ENCODE peak calls at places on chromosomes 7 and 10, in nine cellular contexts. One of them, this sample, is unnamed.

GRCh38 chr7:129707910-129708490 is 96.5 kb downstream of the NRF1 start:
- DNase-seq in endothelial cell of umbilical vein: no peak
- DNase-seq in OCI-LY7: no peak
- DNase-seq in gastrocnemius medialis: no peak
- DNase-seq in cardiac muscle cell: no peak
- DNase-seq in adrenal gland: no peak
- DNase-seq in IMR-90: no peak
- DNase-seq in heart right ventricle: no peak
- DNase-seq in H9: no peak
- DNase-seq in this sample: no peak

GRCh38 chr10:13788701-13789447 is 202.1 kb downstream of the PRPF18 start:
- DNase-seq in adrenal gland: no peak
- DNase-seq in heart right ventricle: peak; percentile 52
- DNase-seq in H9: no peak
- DNase-seq in endothelial cell of umbilical vein: peak; percentile 51
- DNase-seq in OCI-LY7: peak; percentile 19
- DNase-seq in cardiac muscle cell: peak; percentile 70
- DNase-seq in gastrocnemius medialis: peak; percentile 10
- DNase-seq in IMR-90: peak; percentile 68
- DNase-seq in this sample: peak; percentile 44

GRCh38 chr7:150405584-150406310 is 26.6 kb downstream of the ZNF775 start:
- DNase-seq in adrenal gland: peak; percentile 49
- DNase-seq in gastrocnemius medialis: no peak
- DNase-seq in cardiac muscle cell: no peak
- DNase-seq in IMR-90: peak; percentile 27
- DNase-seq in OCI-LY7: peak; percentile 64
- DNase-seq in heart right ventricle: no peak
- DNase-seq in endothelial cell of umbilical vein: no peak
- DNase-seq in H9: peak; percentile 64
- DNase-seq in this sample: no peak

GRCh38 chr7:25069900-25070443 is 55.1 kb downstream of the CYCS start:
- DNase-seq in adrenal gland: peak; percentile 34
- DNase-seq in OCI-LY7: peak; percentile 85
- DNase-seq in endothelial cell of umbilical vein: peak; percentile 70
- DNase-seq in heart right ventricle: peak; percentile 47
- DNase-seq in cardiac muscle cell: peak; percentile 88
- DNase-seq in gastrocnemius medialis: peak; percentile 14
- DNase-seq in IMR-90: peak; percentile 88
- DNase-seq in H9: peak; percentile 59
- DNase-seq in this sample: peak; percentile 51

GRCh38 chr7:27129729-27130539 is 623 bp downstream of the HOXA4 start:
- DNase-seq in IMR-90: no peak
- DNase-seq in H9: no peak
- DNase-seq in gastrocnemius medialis: peak; percentile 26
- DNase-seq in heart right ventricle: no peak
- DNase-seq in cardiac muscle cell: no peak
- DNase-seq in OCI-LY7: no peak
- DNase-seq in endothelial cell of umbilical vein: peak; percentile 36
- DNase-seq in adrenal gland: peak; percentile 62
- DNase-seq in this sample: peak; percentile 67

GRCh38 chr7:128938524-128939074 is 872 bp downstream of the IRF5 start:
- DNase-seq in heart right ventricle: no peak
- DNase-seq in H9: no peak
- DNase-seq in IMR-90: no peak
- DNase-seq in gastrocnemius medialis: no peak
- DNase-seq in OCI-LY7: no peak
- DNase-seq in cardiac muscle cell: no peak
- DNase-seq in adrenal gland: no peak
- DNase-seq in endothelial cell of umbilical vein: no peak
- DNase-seq in this sample: no peak

GRCh38 chr10:23396695-23397094 is 42.2 kb upstream of the OTUD1 start:
- DNase-seq in IMR-90: no peak
- DNase-seq in OCI-LY7: no peak
- DNase-seq in heart right ventricle: no peak
- DNase-seq in cardiac muscle cell: no peak
- DNase-seq in H9: no peak
- DNase-seq in gastrocnemius medialis: no peak
- DNase-seq in endothelial cell of umbilical vein: no peak
- DNase-seq in adrenal gland: no peak
- DNase-seq in this sample: no peak

GRCh38 chr10:22606164-22606614 is 108.2 kb downstream of the PIP4K2A start:
- DNase-seq in cardiac muscle cell: peak; percentile 39
- DNase-seq in H9: no peak
- DNase-seq in adrenal gland: no peak
- DNase-seq in gastrocnemius medialis: no peak
- DNase-seq in IMR-90: peak; percentile 59
- DNase-seq in heart right ventricle: no peak
- DNase-seq in endothelial cell of umbilical vein: peak; percentile 14
- DNase-seq in OCI-LY7: peak; percentile 86
- DNase-seq in this sample: no peak

GRCh38 chr10:35307297-35307696 is 29.0 kb upstream of the CCNY start:
- DNase-seq in endothelial cell of umbilical vein: no peak
- DNase-seq in H9: no peak
- DNase-seq in gastrocnemius medialis: no peak
- DNase-seq in heart right ventricle: no peak
- DNase-seq in IMR-90: peak; percentile 61
- DNase-seq in adrenal gland: no peak
- DNase-seq in OCI-LY7: no peak
- DNase-seq in cardiac muscle cell: peak; percentile 15
- DNase-seq in this sample: no peak

GRCh38 chr10:43249962-43250624 is 16.8 kb downstream of the RASGEF1A start:
- DNase-seq in adrenal gland: peak; percentile 9
- DNase-seq in endothelial cell of umbilical vein: no peak
- DNase-seq in cardiac muscle cell: no peak
- DNase-seq in heart right ventricle: peak; percentile 2
- DNase-seq in gastrocnemius medialis: no peak
- DNase-seq in H9: peak; percentile 49
- DNase-seq in OCI-LY7: no peak
- DNase-seq in IMR-90: no peak
- DNase-seq in this sample: peak; percentile 1

GRCh38 chr10:96708456-96708855 is 11.9 kb downstream of the PIK3AP1 start:
- DNase-seq in gastrocnemius medialis: no peak
- DNase-seq in adrenal gland: no peak
- DNase-seq in OCI-LY7: peak; percentile 44
- DNase-seq in IMR-90: no peak
- DNase-seq in heart right ventricle: no peak
- DNase-seq in cardiac muscle cell: no peak
- DNase-seq in H9: no peak
- DNase-seq in endothelial cell of umbilical vein: no peak
- DNase-seq in this sample: no peak

GRCh38 chr10:96709525-96709924 is 10.8 kb downstream of the PIK3AP1 start:
- DNase-seq in adrenal gland: no peak
- DNase-seq in heart right ventricle: no peak
- DNase-seq in H9: no peak
- DNase-seq in OCI-LY7: no peak
- DNase-seq in cardiac muscle cell: no peak
- DNase-seq in gastrocnemius medialis: no peak
- DNase-seq in IMR-90: no peak
- DNase-seq in endothelial cell of umbilical vein: no peak
- DNase-seq in this sample: no peak

GRCh38 chr10:96703358-96703757 is 17.0 kb downstream of the PIK3AP1 start:
- DNase-seq in adrenal gland: no peak
- DNase-seq in OCI-LY7: peak; percentile 64
- DNase-seq in IMR-90: no peak
- DNase-seq in heart right ventricle: no peak
- DNase-seq in cardiac muscle cell: no peak
- DNase-seq in H9: no peak
- DNase-seq in gastrocnemius medialis: no peak
- DNase-seq in endothelial cell of umbilical vein: no peak
- DNase-seq in this sample: no peak

GRCh38 chr10:96705134-96705533 is 15.2 kb downstream of the PIK3AP1 start:
- DNase-seq in OCI-LY7: no peak
- DNase-seq in adrenal gland: no peak
- DNase-seq in heart right ventricle: no peak
- DNase-seq in IMR-90: no peak
- DNase-seq in gastrocnemius medialis: no peak
- DNase-seq in H9: no peak
- DNase-seq in endothelial cell of umbilical vein: no peak
- DNase-seq in cardiac muscle cell: no peak
- DNase-seq in this sample: no peak

DNA sequence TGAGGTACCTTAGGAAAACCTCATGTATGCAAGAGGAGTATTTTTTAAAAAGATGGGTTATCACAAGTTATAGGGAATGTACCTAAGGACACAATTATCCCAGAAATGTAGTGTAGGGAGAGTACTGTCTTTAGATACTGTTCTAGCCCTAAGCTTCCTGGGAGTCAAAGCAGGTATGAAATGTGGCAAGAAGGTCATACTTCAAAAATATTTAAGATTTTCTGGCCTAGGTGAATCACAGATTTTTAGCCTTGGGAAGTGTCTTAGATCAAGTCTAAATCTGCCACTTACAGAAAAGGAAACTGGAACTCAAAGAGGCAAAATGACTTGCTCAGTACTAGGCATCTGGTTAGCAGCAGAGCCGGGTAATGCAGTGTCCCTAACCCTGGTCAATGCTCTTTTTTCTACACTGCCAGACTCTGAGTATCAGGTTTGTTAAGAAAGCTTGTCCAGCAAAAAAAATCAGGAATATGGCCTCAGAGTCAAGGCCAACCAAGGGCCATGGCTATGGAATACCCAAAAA is 13.9 kb downstream of the PIK3AP1 start:
- DNase-seq in cardiac muscle cell: no peak
- DNase-seq in adrenal gland: no peak
- DNase-seq in OCI-LY7: no peak
- DNase-seq in gastrocnemius medialis: no peak
- DNase-seq in H9: no peak
- DNase-seq in endothelial cell of umbilical vein: no peak
- DNase-seq in heart right ventricle: no peak
- DNase-seq in IMR-90: no peak
- DNase-seq in this sample: no peak
- H3K4me1 ChIP-seq in cardiac muscle cell: no peaks in the 10 kb centered on the region
- H3K4me1 ChIP-seq in adrenal gland: no peaks in the 10 kb centered on the region
- H3K4me1 ChIP-seq in OCI-LY7: peaks cover 88% of the 10 kb centered on the region
- H3K4me1 ChIP-seq in gastrocnemius medialis: no peaks in the 10 kb centered on the region
- H3K4me1 ChIP-seq in H9: no peaks in the 10 kb centered on the region
- H3K4me1 ChIP-seq in endothelial cell of umbilical vein: no peaks in the 10 kb centered on the region
- H3K4me1 ChIP-seq in heart right ventricle: peaks cover 74% of the 10 kb centered on the region
- H3K4me1 ChIP-seq in IMR-90: no peaks in the 10 kb centered on the region
- H3K4me1 ChIP-seq in this sample: no peaks in the 10 kb centered on the region

GRCh38 chr10:133249094-133249780 is 11.6 kb downstream of the VENTX start:
- DNase-seq in heart right ventricle: no peak
- DNase-seq in gastrocnemius medialis: no peak
- DNase-seq in endothelial cell of umbilical vein: no peak
- DNase-seq in OCI-LY7: no peak
- DNase-seq in H9: no peak
- DNase-seq in IMR-90: no peak
- DNase-seq in adrenal gland: no peak
- DNase-seq in cardiac muscle cell: no peak
- DNase-seq in this sample: peak; percentile 70

GRCh38 chr10:133253313-133253955 is 15.8 kb downstream of the VENTX start:
- DNase-seq in H9: no peak
- DNase-seq in adrenal gland: no peak
- DNase-seq in heart right ventricle: no peak
- DNase-seq in gastrocnemius medialis: no peak
- DNase-seq in IMR-90: no peak
- DNase-seq in cardiac muscle cell: no peak
- DNase-seq in endothelial cell of umbilical vein: no peak
- DNase-seq in OCI-LY7: no peak
- DNase-seq in this sample: peak; percentile 70

GRCh38 chr10:133252223-133252552 is 14.5 kb downstream of the VENTX start:
- DNase-seq in heart right ventricle: no peak
- DNase-seq in IMR-90: no peak
- DNase-seq in gastrocnemius medialis: no peak
- DNase-seq in OCI-LY7: no peak
- DNase-seq in H9: no peak
- DNase-seq in cardiac muscle cell: no peak
- DNase-seq in endothelial cell of umbilical vein: no peak
- DNase-seq in adrenal gland: no peak
- DNase-seq in this sample: no peak

GRCh38 chr10:133249975-133250754 is 12.5 kb downstream of the VENTX start:
- DNase-seq in IMR-90: no peak
- DNase-seq in heart right ventricle: no peak
- DNase-seq in gastrocnemius medialis: no peak
- DNase-seq in H9: no peak
- DNase-seq in cardiac muscle cell: no peak
- DNase-seq in endothelial cell of umbilical vein: no peak
- DNase-seq in adrenal gland: peak; percentile 86
- DNase-seq in OCI-LY7: no peak
- DNase-seq in this sample: peak; percentile 90

GRCh38 chr10:133251388-133252222 is 13.9 kb downstream of the VENTX start:
- DNase-seq in endothelial cell of umbilical vein: no peak
- DNase-seq in cardiac muscle cell: no peak
- DNase-seq in OCI-LY7: no peak
- DNase-seq in heart right ventricle: no peak
- DNase-seq in gastrocnemius medialis: no peak
- DNase-seq in IMR-90: no peak
- DNase-seq in adrenal gland: peak; percentile 76
- DNase-seq in H9: no peak
- DNase-seq in this sample: peak; percentile 74
- H3K4me1 ChIP-seq in endothelial cell of umbilical vein: no peaks in the 10 kb centered on the region
- H3K4me1 ChIP-seq in cardiac muscle cell: no peaks in the 10 kb centered on the region
- H3K4me1 ChIP-seq in OCI-LY7: no peaks in the 10 kb centered on the region
- H3K4me1 ChIP-seq in heart right ventricle: peaks cover 8% of the 10 kb centered on the region
- H3K4me1 ChIP-seq in gastrocnemius medialis: no peaks in the 10 kb centered on the region
- H3K4me1 ChIP-seq in IMR-90: no peaks in the 10 kb centered on the region
- H3K4me1 ChIP-seq in adrenal gland: peaks cover 53% of the 10 kb centered on the region
- H3K4me1 ChIP-seq in H9: no peaks in the 10 kb centered on the region
- H3K4me1 ChIP-seq in this sample: peaks cover 55% of the 10 kb centered on the region

DNA sequence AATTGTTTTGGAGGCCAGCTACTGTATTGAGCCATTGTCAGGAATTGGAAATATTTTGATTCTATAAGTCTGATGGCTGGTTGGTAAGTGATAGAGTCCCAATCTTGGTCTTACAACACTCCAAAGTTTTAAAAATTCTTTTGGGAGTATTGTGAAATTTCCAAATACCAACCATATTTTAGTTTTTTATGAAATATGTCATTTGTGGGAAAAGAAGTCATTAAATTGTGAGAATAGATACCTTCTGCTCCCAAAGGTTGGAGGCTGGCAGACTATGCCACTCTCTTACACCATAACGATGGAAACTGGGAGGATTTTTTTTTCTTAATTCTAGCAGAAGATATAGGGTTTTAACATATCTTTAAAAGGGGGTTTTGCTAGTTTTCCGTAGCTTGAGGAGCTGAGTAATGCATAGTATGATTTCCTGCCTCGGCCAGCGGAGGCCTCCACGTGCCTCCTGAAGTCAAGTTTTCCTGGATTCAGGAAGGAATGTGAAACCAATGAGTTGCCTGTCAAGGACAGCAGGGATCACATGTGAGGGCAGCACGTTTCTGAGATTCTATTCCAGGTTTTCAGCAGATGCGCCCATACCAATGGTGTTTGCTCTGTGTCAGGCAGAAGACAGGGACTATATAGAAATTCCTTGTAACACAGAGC is 92.2 kb upstream of the LAMB4 start:
- DNase-seq in endothelial cell of umbilical vein: peak; percentile 83
- DNase-seq in gastrocnemius medialis: no peak
- DNase-seq in adrenal gland: no peak
- DNase-seq in H9: peak; percentile 41
- DNase-seq in OCI-LY7: no peak
- DNase-seq in cardiac muscle cell: peak; percentile 79
- DNase-seq in heart right ventricle: no peak
- DNase-seq in IMR-90: peak; percentile 43
- DNase-seq in this sample: no peak
- H3K4me1 ChIP-seq in endothelial cell of umbilical vein: peaks cover 13% of the 10 kb centered on the region
- H3K4me1 ChIP-seq in gastrocnemius medialis: no peaks in the 10 kb centered on the region
- H3K4me1 ChIP-seq in adrenal gland: peaks cover 6% of the 10 kb centered on the region
- H3K4me1 ChIP-seq in H9: no peaks in the 10 kb centered on the region
- H3K4me1 ChIP-seq in OCI-LY7: no peaks in the 10 kb centered on the region
- H3K4me1 ChIP-seq in cardiac muscle cell: no peaks in the 10 kb centered on the region
- H3K4me1 ChIP-seq in heart right ventricle: no peaks in the 10 kb centered on the region
- H3K4me1 ChIP-seq in IMR-90: no peaks in the 10 kb centered on the region
- H3K4me1 ChIP-seq in this sample: no peaks in the 10 kb centered on the region

GRCh38 chr7:90752051-90752450 is 155.9 kb downstream of the CDK14 start:
- DNase-seq in heart right ventricle: no peak
- DNase-seq in adrenal gland: no peak
- DNase-seq in endothelial cell of umbilical vein: no peak
- DNase-seq in OCI-LY7: no peak
- DNase-seq in cardiac muscle cell: no peak
- DNase-seq in IMR-90: peak; percentile 64
- DNase-seq in gastrocnemius medialis: no peak
- DNase-seq in H9: no peak
- DNase-seq in this sample: no peak
- H3K4me1 ChIP-seq in heart right ventricle: no peaks in the 10 kb centered on the region
- H3K4me1 ChIP-seq in adrenal gland: no peaks in the 10 kb centered on the region
- H3K4me1 ChIP-seq in endothelial cell of umbilical vein: peaks cover 5% of the 10 kb centered on the region
- H3K4me1 ChIP-seq in OCI-LY7: peaks cover 94% of the 10 kb centered on the region
- H3K4me1 ChIP-seq in cardiac muscle cell: no peaks in the 10 kb centered on the region
- H3K4me1 ChIP-seq in IMR-90: no peaks in the 10 kb centered on the region
- H3K4me1 ChIP-seq in gastrocnemius medialis: no peaks in the 10 kb centered on the region
- H3K4me1 ChIP-seq in H9: no peaks in the 10 kb centered on the region
- H3K4me1 ChIP-seq in this sample: peaks cover 4% of the 10 kb centered on the region

This sample was measured in ovary.